ENCODE peak calls at places on chromosomes 11 and 22, in six cellular contexts. A is GM12878, V is K562, S is HepG2, C is GM12891, R is H1. Q is an unnamed sample.

GRCh38 chr11:27705873-27706820 is 5.9 kb upstream of the BDNF start:
- DNase-seq in V (peak; percentile 56), S (peak; percentile 20), C (no peak), R (no peak), A (no peak), Q (no peak)

GRCh38 chr11:12897867-12898266 is 111.2 kb upstream of the RASSF10 start:
- DNase-seq in C (no peak), V (no peak), A (no peak), R (no peak), S (no peak), Q (no peak)

GRCh38 chr11:70068950-70069349 is 9.2 kb upstream of the ANO1 start:
- DNase-seq in C (no peak), V (no peak), S (no peak), A (no peak), R (no peak), Q (no peak)

GRCh38 chr11:131598305-131598704 is 227.9 kb downstream of the NTM start:
- DNase-seq in R (no peak), A (no peak), V (no peak), S (no peak), C (no peak), Q (no peak)

GRCh38 chr11:113664981-113665710 is 41.0 kb downstream of the TMPRSS5 start:
- DNase-seq in R (no peak), S (peak; percentile 63), V (peak; percentile 78), A (no peak), C (no peak), Q (no peak)

GRCh38 chr11:32173435-32173834 is 82.6 kb downstream of the RCN1 start:
- DNase-seq in C (peak; percentile 21), S (peak; percentile 38), V (peak; percentile 20), A (no peak), R (peak; percentile 29), Q (no peak)

GRCh38 chr11:96278039-96278897 is 64.7 kb downstream of the MAML2 start:
- DNase-seq in A (no peak), R (no peak), C (no peak), V (no peak), S (no peak), Q (no peak)

GRCh38 chr11:123052884-123053721 is 8.8 kb downstream of the HSPA8 start:
- DNase-seq in S (no peak), C (no peak), A (no peak), V (no peak), R (no peak), Q (no peak)

GRCh38 chr11:103541186-103541795 is 432.1 kb downstream of the DYNC2H1 start:
- DNase-seq in S (no peak), V (no peak), R (no peak), A (no peak), C (no peak), Q (no peak)

GRCh38 chr11:12050911-12051667 is 42.7 kb upstream of the DKK3 start:
- DNase-seq in R (no peak), A (no peak), C (no peak), V (no peak), S (no peak), Q (no peak)

GRCh38 chr11:57763568-57763967 is 2.0 kb downstream of the CTNND1 start:
- DNase-seq in V (peak; percentile 54), R (no peak), C (no peak), A (no peak), S (peak; percentile 50), Q (no peak)

GRCh38 chr22:47622541-47622940 is 860.1 kb downstream of the TBC1D22A start:
- DNase-seq in R (no peak), V (no peak), C (no peak), A (no peak), S (no peak), Q (no peak)

GRCh38 chr11:120420572-120420971 is 84.4 kb downstream of the ARHGEF12 start:
- DNase-seq in C (no peak), R (no peak), S (no peak), V (no peak), A (no peak), Q (no peak)

GRCh38 chr22:21946262-21946925 is 6.3 kb downstream of the PPM1F start:
- DNase-seq in R (no peak), S (no peak), V (peak; percentile 63), C (no peak), A (no peak), Q (no peak)
- TF ChIP-seq TAF1 in R (no peak), S (no peak), V (no peak), C (no peak), A (no peak), Q (no peak)

GRCh38 chr11:5237384-5237783 is 3.1 kb upstream of the HBD start:
- DNase-seq in C (no peak), S (no peak), V (no peak), R (no peak), A (no peak), Q (no peak)
- TF ChIP-seq POLR2A in C (no peak), S (no peak), V (no peak), R (no peak), A (no peak), Q (no peak)

GRCh38 chr22:39469681-39470461 is 13.1 kb downstream of the MGAT3 start:
- DNase-seq in R (no peak), C (no peak), V (no peak), A (no peak), S (peak; percentile 75), Q (no peak)
- TF ChIP-seq POLR2AphosphoS5 in R (no peak), C (no peak), V (no peak), A (no peak), S (no peak), Q (no peak)

GRCh38 chr11:17547051-17547577 is at the start of gene OTOG:
- DNase-seq in A (no peak), S (no peak), V (peak; percentile 38), R (peak; percentile 69), C (no peak), Q (no peak)

GRCh38 chr11:17546240-17546639 is 819 bp upstream of the OTOG start:
- DNase-seq in C (no peak), A (no peak), S (no peak), R (no peak), V (no peak), Q (no peak)

GRCh38 chr11:17550455-17551346 is 3.6 kb downstream of the OTOG start:
- DNase-seq in S (no peak), V (no peak), A (no peak), R (no peak), C (no peak), Q (no peak)

GRCh38 chr11:17547932-17548331 is 873 bp downstream of the OTOG start:
- DNase-seq in C (no peak), A (no peak), R (no peak), V (no peak), S (no peak), Q (no peak)

GRCh38 chr11:17548444-17548843 is 1.4 kb downstream of the OTOG start:
- DNase-seq in V (peak; percentile 34), S (no peak), R (no peak), C (no peak), A (no peak), Q (no peak)
- TF ChIP-seq TAF1 in V (no peak), S (no peak), R (no peak), C (no peak), A (no peak), Q (no peak)

DNA sequence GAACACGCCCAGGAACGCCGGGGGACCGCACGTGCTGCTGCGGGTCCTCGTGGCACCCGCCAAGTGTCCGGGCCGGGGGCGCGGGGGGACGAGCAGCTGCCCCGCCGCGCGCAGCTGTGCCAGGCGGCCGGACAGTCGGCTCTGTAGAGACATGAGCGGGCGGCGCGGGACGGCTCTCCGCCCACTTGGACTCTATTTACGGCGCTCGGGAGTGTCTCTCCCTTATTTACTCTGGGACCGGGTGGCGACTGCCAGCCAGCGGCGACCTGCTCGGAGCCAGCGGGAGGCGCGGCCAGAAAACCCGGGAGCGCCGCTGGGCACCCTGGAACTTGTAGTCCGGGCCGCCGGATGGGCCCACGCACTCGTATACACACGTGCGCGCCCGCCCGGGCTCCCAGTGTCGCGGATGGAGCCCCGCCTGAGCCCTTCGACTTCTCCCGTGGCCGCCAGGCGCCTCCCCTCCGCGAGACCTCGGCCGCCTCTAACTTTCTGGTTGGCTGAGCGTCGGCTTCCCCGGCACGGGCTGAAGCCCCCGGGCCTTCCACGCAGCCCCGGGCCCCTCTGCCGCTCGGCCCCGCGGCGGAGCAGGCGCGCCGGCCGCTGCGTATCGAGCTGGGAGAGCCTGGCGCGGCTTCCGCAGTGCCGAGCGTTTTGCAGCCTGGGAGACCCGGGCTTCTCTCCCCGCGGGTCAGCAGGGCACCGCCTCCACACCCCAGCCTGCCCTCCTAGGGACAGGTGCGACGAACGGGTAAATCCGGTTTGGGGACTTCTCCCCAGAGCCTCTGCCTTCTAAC is at the start of gene MACROD1:
- DNase-seq in A (no peak), S (peak; percentile 86), C (peak; percentile 84), R (no peak), V (peak; percentile 88), Q (peak; percentile 83)
- TF ChIP-seq POLR2A in A (peak; percentile 66), S (peak; percentile 63), C (no peak), R (no peak), V (peak; percentile 81), Q (peak; percentile 70)

DNA sequence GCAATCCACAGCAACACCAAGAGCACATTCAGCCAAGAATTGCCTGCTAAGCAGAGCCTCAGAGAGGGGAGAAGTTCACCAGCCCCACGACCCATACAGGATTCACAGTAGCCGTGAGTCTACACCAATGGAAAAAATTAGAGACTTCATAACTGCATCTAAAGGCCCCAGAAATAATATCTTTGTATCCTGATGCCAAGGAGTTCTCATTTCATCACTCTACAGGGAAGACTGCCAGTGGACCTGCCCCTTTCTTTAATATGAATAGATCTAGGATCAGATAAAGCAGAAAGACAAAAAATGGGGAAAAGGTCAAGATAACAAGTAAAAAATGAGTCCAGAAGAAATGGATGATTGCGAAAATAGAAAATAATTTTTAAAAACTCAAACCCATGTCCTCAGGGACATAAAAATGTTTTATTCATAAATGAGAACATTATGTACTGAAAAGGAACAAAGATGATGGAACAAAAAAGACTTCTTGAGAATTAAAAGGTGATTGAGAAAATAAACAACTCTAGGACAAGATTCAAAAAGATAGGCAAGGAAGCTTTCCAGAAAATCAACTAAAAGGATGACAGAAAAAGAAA is 9.5 kb downstream of the APOL3 start:
- DNase-seq in A (no peak), V (no peak), C (no peak), R (no peak), S (no peak), Q (no peak)
- TF ChIP-seq POLR2AphosphoS5 in A (no peak), V (no peak), C (no peak), R (no peak), S (no peak), Q (no peak)

GRCh38 chr11:102237096-102237735 is 80.1 kb upstream of the BIRC3 start:
- DNase-seq in S (no peak), C (no peak), R (no peak), V (no peak), A (no peak), Q (no peak)
- TF ChIP-seq TAF1 in S (no peak), C (no peak), R (no peak), V (no peak), A (no peak), Q (no peak)

Q was measured in GM12892.